ENCODE peak calls at places on chromosomes 7 and 10, in seven cellular contexts. Y is A549; R is hepatocyte; Q is AG09309; C is frontal cortex; L is G401; W is stimulated activated effector memory CD8-positive, alpha-beta T cell treated with anti-CD3 and anti-CD28 coated beads, Interleukin-12 subunit alpha, Interleukin-12 subunit beta, amount 100 ng/mL, for 72 hours. U is an unnamed sample.

GRCh38 chr7:6547400-6547799 is 3.9 kb downstream of the GRID2IP start:
- DNase-seq in Y (no peak), R (no peak), Q (no peak), C (no peak), L (no peak), W (no peak), U (no peak)

GRCh38 chr7:156474241-156474743 is 166.3 kb upstream of the RNF32 start:
- DNase-seq in Y (peak; percentile 25), R (peak; percentile 63), Q (no peak), C (no peak), L (no peak), W (no peak), U (no peak)

GRCh38 chr10:60998932-60999331 is 54.9 kb upstream of the RHOBTB1 start:
- DNase-seq in Y (no peak), R (no peak), Q (no peak), C (no peak), L (no peak), W (no peak), U (no peak)

GRCh38 chr10:102395677-102396197 is at the start of gene NFKB2:
- DNase-seq in Y (no peak), R (peak; percentile 70), Q (no peak), C (no peak), L (no peak), W (no peak), U (no peak)

GRCh38 chr7:134771889-134772288 is 7.5 kb upstream of the CALD1 start:
- DNase-seq in Y (no peak), R (no peak), Q (no peak), C (no peak), L (no peak), W (no peak), U (no peak)

GRCh38 chr10:69057261-69057950 is 30.5 kb upstream of the SRGN start:
- DNase-seq in Y (no peak), R (no peak), Q (no peak), C (no peak), L (no peak), W (no peak), U (no peak)

GRCh38 chr10:128275405-128275804 is 149.2 kb upstream of the MKI67 start:
- DNase-seq in Y (no peak), R (no peak), Q (no peak), C (no peak), L (no peak), W (no peak), U (no peak)

GRCh38 chr10:74418285-74418872 is 267.4 kb downstream of the ADK start:
- DNase-seq in Y (no peak), R (peak; percentile 13), Q (no peak), C (peak; percentile 5), L (peak; percentile 87), W (no peak), U (peak; percentile 100)

GRCh38 chr10:1393481-1393880 is 337.3 kb downstream of the WDR37 start:
- DNase-seq in Y (no peak), R (no peak), Q (no peak), C (no peak), L (no peak), W (no peak), U (no peak)

GRCh38 chr10:112429654-112430230 is 17.0 kb downstream of the ZDHHC6 start:
- DNase-seq in Y (no peak), R (peak; percentile 19), Q (no peak), C (no peak), L (no peak), W (no peak), U (no peak)

GRCh38 chr10:86657396-86658011 is 3.2 kb downstream of the OPN4 start:
- DNase-seq in Y (no peak), R (no peak), Q (no peak), C (no peak), L (no peak), W (no peak), U (no peak)

U was measured in NCI-H748 treated with DMSO at 0.1 percent for 48 hours.